ENCODE peak calls at places on chromosomes 2 and 18, in ten cellular contexts. T is COR-L47; V is cardiac muscle cell; R is HCEC 1CT; Z is NCI-H460; P is posterior vena cava; M is A549; D is H7; L is stimulated activated CD4-positive, alpha-beta T cell treated with anti-CD3 and anti-CD28 coated beads, Interleukin-4, amount 100 ng/mL, for 4 hours; B is activated gamma-delta T cell treated with anti-CD3 and anti-CD28 coated beads, Interleukin-2, amount 50 U/mL, for 16 hours. N is an unnamed sample.

GRCh38 chr2:130823886-130824491 is 12.7 kb upstream of the ARHGEF4 start:
- DNase-seq in T (no peak), V (no peak), R (no peak), Z (no peak), P (no peak), M (no peak), D (no peak), L (no peak), B (no peak), N (peak; percentile 46)

GRCh38 chr2:73494031-73494430 is 108.4 kb downstream of the ALMS1 start:
- DNase-seq in T (no peak), V (no peak), R (peak; percentile 17), Z (no peak), P (no peak), M (peak; percentile 30), D (no peak), L (no peak), B (no peak), N (no peak)

GRCh38 chr2:101689120-101689827 is 8.2 kb upstream of the MAP4K4 start:
- DNase-seq in T (no peak), V (no peak), R (no peak), Z (no peak), P (no peak), M (no peak), D (no peak), L (no peak), B (no peak), N (no peak)

GRCh38 chr18:47883771-47884413 is 46.6 kb downstream of the SMAD2 start:
- DNase-seq in T (peak; percentile 12), V (no peak), R (peak; percentile 65), Z (no peak), P (no peak), M (no peak), D (no peak), L (no peak), B (no peak), N (peak; percentile 24)

GRCh38 chr18:68172842-68173549 is 541.9 kb downstream of the TMX3 start:
- DNase-seq in T (no peak), V (peak; percentile 8), R (no peak), Z (no peak), P (no peak), M (peak; percentile 21), D (peak; percentile 5), L (no peak), B (no peak), N (no peak)

GRCh38 chr2:101089419-101089818 is 61.8 kb downstream of the TBC1D8 start:
- DNase-seq in T (no peak), V (no peak), R (peak; percentile 13), Z (no peak), P (no peak), M (no peak), D (no peak), L (no peak), B (no peak), N (no peak)

GRCh38 chr18:22494771-22495170 is 77.1 kb upstream of the CTAGE1 start:
- DNase-seq in T (no peak), V (no peak), R (peak; percentile 56), Z (no peak), P (no peak), M (no peak), D (no peak), L (no peak), B (no peak), N (no peak)

GRCh38 chr2:99670768-99671734 is 181.2 kb upstream of the REV1 start:
- DNase-seq in T (no peak), V (peak; percentile 37), R (no peak), Z (no peak), P (no peak), M (no peak), D (no peak), L (no peak), B (no peak), N (no peak)

N was measured in stimulated activated naive CD4-positive, alpha-beta T cell treated with Interleukin-2 at 50 U/mL for 16 hours.